ENCODE peak calls at places on chromosomes 5 and 9, in ten cellular contexts. D is epithelial cell of esophagus; F is left ventricle myocardium inferior; M is body of pancreas; X is astrocyte of the spinal cord; Q is BE2C; Y is A549; P is esophagus squamous epithelium; H is keratinocyte; T is CD8-positive, alpha-beta T cell. Z is an unnamed sample.

GRCh38 chr5:112338681-112339337 is 80.3 kb downstream of the EPB41L4A start:
- DNase-seq in D (peak; percentile 34), F (no peak), M (peak; percentile 52), X (peak; percentile 22), Q (no peak), Y (peak; percentile 51), P (no peak), H (no peak), T (no peak), Z (peak; percentile 85)

GRCh38 chr9:23635276-23635675 is 190.8 kb downstream of the ELAVL2 start:
- DNase-seq in D (no peak), F (no peak), M (no peak), X (peak; percentile 42), Q (no peak), Y (no peak), P (no peak), H (no peak), T (no peak), Z (no peak)

GRCh38 chr9:125748511-125749099 is 1.4 kb downstream of the PBX3 start:
- DNase-seq in D (peak; percentile 8), F (no peak), M (no peak), X (peak; percentile 21), Q (peak; percentile 14), Y (no peak), P (no peak), H (no peak), T (no peak), Z (no peak)

GRCh38 chr5:135887881-135888614 is 7.6 kb downstream of the IL9 start:
- DNase-seq in D (peak; percentile 50), F (no peak), M (no peak), X (peak; percentile 34), Q (no peak), Y (peak; percentile 40), P (no peak), H (no peak), T (no peak), Z (peak; percentile 52)

GRCh38 chr5:149297340-149298023 is 25.8 kb downstream of the AFAP1L1 start:
- DNase-seq in D (no peak), F (peak; percentile 43), M (no peak), X (no peak), Q (no peak), Y (no peak), P (no peak), H (no peak), T (no peak), Z (no peak)

GRCh38 chr9:77290373-77290772 is 113.0 kb downstream of the VPS13A start:
- DNase-seq in D (no peak), F (no peak), M (no peak), X (no peak), Q (no peak), Y (no peak), P (no peak), H (no peak), T (no peak), Z (peak; percentile 20)

GRCh38 chr5:24347206-24347605 is 297.6 kb downstream of the CDH10 start:
- DNase-seq in D (no peak), F (no peak), M (no peak), X (no peak), Q (no peak), Y (no peak), P (no peak), H (no peak), T (no peak), Z (no peak)

GRCh38 chr5:149466457-149466972 is 84.7 kb downstream of the CSNK1A1 start:
- DNase-seq in D (peak; percentile 72), F (no peak), M (no peak), X (peak; percentile 66), Q (peak; percentile 82), Y (peak; percentile 65), P (no peak), H (no peak), T (no peak), Z (peak; percentile 52)

GRCh38 chr5:10745133-10745532 is 15.9 kb downstream of the DAP start:
- DNase-seq in D (peak; percentile 68), F (no peak), M (no peak), X (no peak), Q (no peak), Y (no peak), P (no peak), H (no peak), T (no peak), Z (no peak)

GRCh38 chr5:10737880-10738279 is 23.2 kb downstream of the DAP start:
- DNase-seq in D (no peak), F (no peak), M (no peak), X (no peak), Q (no peak), Y (no peak), P (no peak), H (no peak), T (no peak), Z (no peak)

GRCh38 chr5:10740384-10740783 is 20.6 kb downstream of the DAP start:
- DNase-seq in D (no peak), F (no peak), M (no peak), X (no peak), Q (no peak), Y (no peak), P (no peak), H (no peak), T (no peak), Z (no peak)

GRCh38 chr5:10744681-10745080 is 16.4 kb downstream of the DAP start:
- DNase-seq in D (no peak), F (no peak), M (no peak), X (no peak), Q (no peak), Y (no peak), P (no peak), H (no peak), T (no peak), Z (no peak)

DNA sequence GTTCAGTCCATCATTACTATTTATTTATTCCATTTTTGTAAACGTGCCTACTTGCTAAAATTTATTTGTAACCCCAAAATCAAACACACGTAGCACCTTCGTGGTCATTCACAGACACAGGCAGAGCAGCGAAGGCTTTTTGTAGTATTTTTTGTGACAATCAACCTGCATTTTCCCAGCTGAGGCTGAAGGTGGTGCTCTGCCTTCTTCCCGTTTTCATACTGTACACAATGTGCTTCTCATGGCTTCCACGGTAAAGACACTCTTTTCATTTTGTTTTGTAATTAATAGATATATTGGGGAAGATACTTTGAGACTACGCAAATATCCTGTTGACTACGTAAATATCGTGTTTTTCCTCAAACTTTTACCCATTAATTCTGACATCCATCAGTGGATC is 19.4 kb downstream of the DAP start:
- DNase-seq in D (no peak), F (no peak), M (no peak), X (no peak), Q (no peak), Y (no peak), P (no peak), H (no peak), T (no peak), Z (no peak)
- TF ChIP-seq CTCF in D (no peak), F (no peak), M (no peak), X (peak; percentile 16), Q (peak; percentile 35), Y (no peak), P (no peak), H (peak; percentile 15), T (no peak), Z (no peak)

GRCh38 chr5:169422087-169422486 is 121.1 kb upstream of the SLIT3 start:
- DNase-seq in D (no peak), F (no peak), M (peak; percentile 53), X (no peak), Q (no peak), Y (no peak), P (no peak), H (no peak), T (no peak), Z (no peak)

GRCh38 chr5:169423580-169424278 is 122.8 kb upstream of the SLIT3 start:
- DNase-seq in D (peak; percentile 85), F (no peak), M (no peak), X (no peak), Q (no peak), Y (no peak), P (no peak), H (no peak), T (no peak), Z (no peak)

GRCh38 chr5:169424279-169424955 is 123.5 kb upstream of the SLIT3 start:
- DNase-seq in D (peak; percentile 29), F (no peak), M (no peak), X (no peak), Q (no peak), Y (no peak), P (no peak), H (no peak), T (no peak), Z (no peak)

GRCh38 chr5:169424956-169425318 is 124.0 kb upstream of the SLIT3 start:
- DNase-seq in D (no peak), F (no peak), M (no peak), X (no peak), Q (no peak), Y (no peak), P (no peak), H (no peak), T (no peak), Z (no peak)

DNA sequence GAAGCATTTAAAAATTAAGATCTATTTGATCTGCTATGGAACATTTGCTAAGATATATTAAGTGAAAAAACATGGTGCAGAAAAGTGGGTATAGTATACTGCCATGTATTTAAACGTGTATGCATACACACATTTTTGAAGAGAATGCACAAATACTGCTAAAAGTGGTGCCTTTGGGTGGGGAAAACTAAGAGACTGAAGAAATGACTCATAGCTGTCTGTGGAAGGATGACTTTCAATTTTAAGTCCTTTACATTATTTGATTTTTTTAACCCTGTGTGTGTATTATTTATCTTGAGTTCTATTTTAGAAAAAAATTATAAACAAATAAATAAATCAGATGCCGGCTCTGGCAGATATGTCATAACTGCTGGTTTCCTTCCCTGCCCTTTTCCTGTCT is 120.7 kb upstream of the SLIT3 start:
- DNase-seq in D (no peak), F (no peak), M (no peak), X (no peak), Q (no peak), Y (no peak), P (no peak), H (no peak), T (no peak), Z (peak; percentile 16)
- H3K4me3 ChIP-seq in D (no peak overlapping the region), F (no peak overlapping the region), M (no peak overlapping the region), X (no peak overlapping the region), Q (no peak overlapping the region), Y (no peak overlapping the region), P (no peak overlapping the region), H (no peak overlapping the region), T (no peak overlapping the region), Z (no peak overlapping the region)

DNA sequence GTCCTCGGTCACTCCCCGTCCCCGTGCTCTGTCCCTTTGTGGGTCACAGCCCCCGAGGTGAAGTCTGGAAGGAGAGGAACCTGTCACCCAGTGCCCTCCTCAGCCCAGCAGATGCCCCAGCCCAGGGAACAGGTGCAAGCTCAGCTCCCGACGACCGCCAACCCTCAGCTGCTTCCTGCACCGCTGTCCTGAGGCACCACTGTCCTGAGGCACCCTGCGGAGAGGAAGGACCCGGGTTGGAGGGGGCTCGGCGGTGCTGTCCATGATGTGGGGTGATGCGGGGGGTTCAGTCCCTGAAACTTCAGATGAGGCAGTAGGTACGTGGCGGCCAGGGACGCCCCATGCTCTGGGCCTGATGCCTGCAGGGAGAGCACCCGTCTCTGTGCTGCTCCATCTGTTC is 81.4 kb downstream of the COL5A1 start:
- DNase-seq in D (no peak), F (no peak), M (no peak), X (no peak), Q (no peak), Y (no peak), P (no peak), H (no peak), T (no peak), Z (no peak)
- TF ChIP-seq CTCF in D (no peak), F (no peak), M (no peak), X (no peak), Q (no peak), Y (no peak), P (no peak), H (no peak), T (no peak), Z (no peak)

DNA sequence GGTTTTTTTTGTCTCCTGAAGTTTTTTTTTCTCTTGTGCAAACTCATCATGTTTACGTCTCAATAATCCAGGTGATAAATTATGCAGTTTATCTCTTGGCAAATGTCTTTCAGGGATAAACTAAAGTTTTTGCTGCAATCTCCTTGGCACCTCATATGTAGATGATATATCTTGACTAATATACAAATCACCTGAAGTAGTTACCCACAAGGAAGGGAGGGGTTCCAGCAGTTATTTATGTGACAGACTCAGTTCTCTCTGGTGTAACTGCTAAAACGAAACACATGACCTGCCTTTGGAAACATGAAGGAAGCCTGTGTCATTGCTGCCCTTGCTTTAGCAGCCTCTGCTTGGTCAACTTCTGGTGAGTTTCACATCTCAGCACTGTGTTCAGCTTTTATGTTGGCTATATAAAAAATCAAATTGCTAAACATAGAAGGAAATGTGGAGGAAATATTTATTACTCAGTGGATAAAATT is 39.3 kb upstream of the KIAA1958 start:
- DNase-seq in D (peak; percentile 70), F (no peak), M (peak; percentile 8), X (no peak), Q (no peak), Y (no peak), P (no peak), H (no peak), T (no peak), Z (peak; percentile 23)
- H3K4me3 ChIP-seq in D (no peak overlapping the region), F (no peak overlapping the region), M (no peak overlapping the region), X (no peak overlapping the region), Q (no peak overlapping the region), Y (no peak overlapping the region), P (no peak overlapping the region), H (no peak overlapping the region), T (no peak overlapping the region), Z (no peak overlapping the region)